ENCODE peak calls at places on chromosomes 4 and X, in five cellular contexts. X is OCI-LY7; M is K562; W is naive thymus-derived CD4-positive, alpha-beta T cell; G is astrocyte. D is an unnamed sample. For H3K9me3, the result is how much of the 10 kb centered on the place peaks cover.

GRCh38 chrX:97405031-97405685 is 521.5 kb downstream of the RPA4 start:
- DNase-seq in X (no peak), M (no peak), W (no peak), G (peak), D (no peak)

GRCh38 chr4:128287159-128287870 is at the start of gene PGRMC2:
- DNase-seq in X (peak), M (peak), W (no peak), G (peak), D (peak)

GRCh38 chrX:134459683-134460004 is 321 bp upstream of the HPRT1 start:
- DNase-seq in X (peak), M (no peak), W (no peak), G (no peak), D (no peak)

GRCh38 chr4:58502839-58503238 is 1392.7 kb upstream of the IGFBP7 start:
- DNase-seq in X (no peak), M (no peak), W (no peak), G (no peak), D (no peak)

GRCh38 chrX:11733614-11734013 is 24.4 kb upstream of the MSL3 start:
- DNase-seq in X (no peak), M (no peak), W (no peak), G (no peak), D (no peak)

GRCh38 chr4:82045267-82045666 is 328.5 kb downstream of the HNRNPD start:
- DNase-seq in X (no peak), M (no peak), W (no peak), G (no peak), D (no peak)

GRCh38 chr4:67371563-67371962 is 173.7 kb downstream of the CENPC start:
- DNase-seq in X (no peak), M (no peak), W (no peak), G (no peak), D (no peak)

GRCh38 chr4:128459547-128459946 is 171.9 kb upstream of the PGRMC2 start:
- DNase-seq in X (no peak), M (no peak), W (no peak), G (no peak), D (no peak)

GRCh38 chrX:97374266-97374665 is 490.6 kb downstream of the RPA4 start:
- DNase-seq in X (no peak), M (no peak), W (no peak), G (no peak), D (no peak)

GRCh38 chrX:112947981-112948380 is 107.3 kb upstream of the AMOT start:
- DNase-seq in X (no peak), M (no peak), W (no peak), G (no peak), D (no peak)

GRCh38 chr4:139762715-139763114 is 97.1 kb downstream of the MGST2 start:
- DNase-seq in X (no peak), M (no peak), W (no peak), G (no peak), D (no peak)

GRCh38 chr4:139764192-139764591 is 98.6 kb downstream of the MGST2 start:
- DNase-seq in X (no peak), M (no peak), W (no peak), G (no peak), D (no peak)

GRCh38 chr4:139763205-139763604 is 97.6 kb downstream of the MGST2 start:
- DNase-seq in X (no peak), M (no peak), W (no peak), G (no peak), D (no peak)

GRCh38 chr4:139763668-139764067 is 98.0 kb downstream of the MGST2 start:
- DNase-seq in X (peak), M (no peak), W (no peak), G (no peak), D (no peak)

GRCh38 chr4:139764686-139765085 is 99.1 kb downstream of the MGST2 start:
- DNase-seq in X (no peak), M (no peak), W (no peak), G (no peak), D (no peak)
- H3K4me3 ChIP-seq in X (no peak), M (no peak), W (no peak), G (no peak), D (no peak)

DNA sequence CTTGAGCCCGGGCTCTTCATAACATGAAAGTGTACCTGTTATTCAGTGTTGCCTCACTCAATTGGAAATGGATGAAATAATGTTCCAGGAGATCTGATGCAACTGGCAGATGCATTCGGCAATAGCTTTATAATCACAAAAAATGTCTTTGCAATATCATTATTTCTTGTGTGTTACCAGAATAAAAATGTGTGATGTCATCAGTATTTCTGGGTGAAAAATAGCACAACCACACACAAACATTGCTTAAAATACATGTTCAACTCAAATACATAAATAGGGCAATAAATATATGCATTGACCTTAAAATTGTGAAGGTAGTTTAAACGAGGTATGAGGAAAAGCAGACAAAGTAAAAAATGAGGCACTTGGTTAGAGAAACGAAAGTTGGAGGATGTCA is 1266.7 kb upstream of the PCDH7 start:
- DNase-seq in X (no peak), M (no peak), W (no peak), G (no peak), D (no peak)
- H3K9me3 ChIP-seq in X (under half), M (under half), W (under half), G (under half), D (under half)

DNA sequence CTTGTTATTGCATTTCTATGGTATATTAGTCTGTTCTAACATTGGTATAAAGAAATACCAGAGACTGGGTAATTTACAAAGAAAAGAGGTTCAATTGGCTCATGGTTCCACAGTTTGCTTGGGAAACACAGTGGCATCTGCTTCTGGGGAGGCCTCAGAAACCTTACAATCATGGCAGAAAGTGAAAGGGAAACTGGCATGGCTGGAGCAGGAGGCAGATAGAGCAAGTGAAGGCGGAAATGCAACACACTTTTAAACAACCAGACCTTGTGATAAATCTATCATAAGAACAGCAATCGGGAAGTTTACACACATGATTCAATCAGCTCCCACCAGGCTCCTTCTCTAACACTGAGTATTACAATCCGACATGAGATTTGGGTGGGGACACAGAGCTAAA is 346.6 kb upstream of the GNPDA2 start:
- DNase-seq in X (no peak), M (no peak), W (no peak), G (no peak), D (no peak)
- H3K4me3 ChIP-seq in X (no peak), M (no peak), W (no peak), G (no peak), D (no peak)

GRCh38 chr4:92253986-92254671 is 49.6 kb upstream of the GRID2 start:
- DNase-seq in X (no peak), M (no peak), W (no peak), G (no peak), D (no peak)

GRCh38 chr4:92252846-92253245 is 50.9 kb upstream of the GRID2 start:
- DNase-seq in X (no peak), M (no peak), W (no peak), G (no peak), D (no peak)

GRCh38 chr4:92253550-92253949 is 50.2 kb upstream of the GRID2 start:
- DNase-seq in X (no peak), M (no peak), W (no peak), G (no peak), D (no peak)

GRCh38 chr4:92255920-92256244 is 47.9 kb upstream of the GRID2 start:
- DNase-seq in X (no peak), M (no peak), W (no peak), G (no peak), D (no peak)

DNA sequence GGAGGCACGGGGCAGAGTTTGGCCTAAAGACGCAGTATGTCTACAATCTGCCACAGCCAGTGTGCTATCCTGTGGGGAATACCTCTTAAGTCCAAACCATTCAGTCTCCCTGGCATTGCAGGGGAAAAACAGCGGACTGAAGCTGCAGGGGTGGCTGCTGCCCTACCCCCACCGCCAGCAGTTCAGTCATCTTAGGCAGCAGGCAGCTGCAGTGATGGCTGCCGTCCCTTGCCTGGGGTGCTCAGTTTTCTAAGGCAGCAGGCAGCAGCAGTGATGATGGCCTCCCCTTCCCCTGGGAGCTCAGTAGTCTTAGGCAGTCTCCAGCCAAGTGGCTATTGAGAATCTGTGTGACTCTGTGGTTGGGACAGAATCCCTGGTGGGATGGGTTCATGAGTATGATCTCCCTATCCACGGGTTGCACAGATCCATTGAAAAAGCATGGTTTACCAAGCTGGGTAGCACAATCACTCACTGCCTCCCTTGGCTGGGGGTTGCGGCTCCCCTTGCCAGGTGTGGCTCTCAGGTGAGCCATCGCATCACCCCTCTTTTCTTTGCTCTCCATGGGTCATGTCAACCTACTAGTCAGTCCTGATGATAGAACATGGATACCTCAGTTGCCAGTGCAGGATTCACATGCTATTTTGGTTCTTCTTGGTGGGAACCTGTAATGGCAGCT is 48.9 kb upstream of the GRID2 start:
- DNase-seq in X (no peak), M (no peak), W (no peak), G (no peak), D (no peak)
- H3K9me3 ChIP-seq in X (under half), M (under half), W (under half), G (under half), D (under half)

GRCh38 chr4:18322111-18322510 is 300.6 kb upstream of the LCORL start:
- DNase-seq in X (no peak), M (no peak), W (no peak), G (no peak), D (no peak)

GRCh38 chr4:18318682-18319410 is 297.3 kb upstream of the LCORL start:
- DNase-seq in X (no peak), M (no peak), W (no peak), G (no peak), D (no peak)

GRCh38 chr4:18314731-18315130 is 293.2 kb upstream of the LCORL start:
- DNase-seq in X (no peak), M (no peak), W (no peak), G (no peak), D (no peak)

GRCh38 chr4:18319456-18319855 is 297.9 kb upstream of the LCORL start:
- DNase-seq in X (no peak), M (no peak), W (no peak), G (no peak), D (no peak)
- H3K4me3 ChIP-seq in X (no peak), M (no peak), W (no peak), G (no peak), D (no peak)

DNA sequence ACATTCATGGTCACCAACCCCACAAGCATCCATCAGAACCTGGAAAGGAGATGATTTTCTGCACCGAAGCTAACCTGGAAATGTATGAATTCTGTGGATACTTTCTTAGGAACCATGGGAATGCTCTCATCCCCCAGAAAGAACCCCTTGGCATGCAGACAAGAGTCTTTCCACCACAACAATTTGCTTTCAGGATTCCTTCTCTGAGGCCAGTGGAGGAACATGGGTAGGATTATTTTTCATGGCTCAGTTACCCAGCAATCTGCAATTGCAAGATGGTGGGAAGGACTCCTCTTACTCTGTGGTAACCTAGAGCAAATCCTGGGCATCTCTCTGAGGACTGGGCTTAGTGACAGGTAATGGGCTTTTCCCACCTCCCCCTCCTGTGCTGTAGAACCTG is 131.9 kb upstream of the MSX1 start:
- DNase-seq in X (no peak), M (no peak), W (no peak), G (no peak), D (no peak)
- H3K9me3 ChIP-seq in X (under half), M (under half), W (under half), G (under half), D (under half)

DNA sequence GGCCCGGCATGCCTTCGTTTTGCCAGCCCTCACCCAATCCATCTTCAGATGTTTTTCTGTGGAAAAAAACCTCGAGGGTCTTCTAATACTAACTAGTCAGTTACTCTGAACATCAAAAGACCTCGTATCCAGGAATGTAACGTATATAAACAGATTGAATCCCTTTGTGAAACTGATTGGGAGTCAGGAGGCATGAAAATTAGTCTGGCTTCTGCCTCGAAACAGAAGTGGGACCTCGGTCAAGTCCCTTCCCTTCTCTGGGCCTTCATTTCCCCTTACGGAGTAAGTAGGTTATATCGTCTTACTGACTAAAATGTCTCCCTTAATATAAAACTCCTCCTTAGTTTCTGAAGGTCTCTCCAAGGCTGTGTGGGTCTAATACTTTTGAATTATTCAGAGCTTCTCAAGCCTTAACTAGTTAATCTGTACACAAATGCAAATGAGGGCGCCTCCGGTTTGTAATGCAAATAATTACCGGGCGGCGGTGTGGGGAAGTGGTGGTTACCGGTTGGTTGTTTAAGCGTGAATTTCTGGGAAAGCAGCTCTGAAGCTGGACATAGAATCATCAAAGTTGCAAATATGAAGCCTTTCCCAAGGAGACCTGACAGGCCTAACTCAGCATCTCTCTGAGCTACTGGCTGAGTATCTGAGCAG is 11.4 kb upstream of the NKRF start:
- DNase-seq in X (peak), M (no peak), W (no peak), G (no peak), D (no peak)
- H3K4me3 ChIP-seq in X (peak), M (no peak), W (no peak), G (no peak), D (no peak)

GRCh38 chrX:69158166-69159040 is 6.8 kb downstream of the PJA1 start:
- DNase-seq in X (peak), M (peak), W (no peak), G (peak), D (peak)

GRCh38 chrX:69156638-69157037 is 8.6 kb downstream of the PJA1 start:
- DNase-seq in X (no peak), M (no peak), W (no peak), G (no peak), D (no peak)

GRCh38 chrX:69153060-69153730 is 12.1 kb downstream of the PJA1 start:
- DNase-seq in X (no peak), M (no peak), W (no peak), G (no peak), D (no peak)

GRCh38 chrX:69154051-69154450 is 11.2 kb downstream of the PJA1 start:
- DNase-seq in X (no peak), M (no peak), W (no peak), G (no peak), D (no peak)

DNA sequence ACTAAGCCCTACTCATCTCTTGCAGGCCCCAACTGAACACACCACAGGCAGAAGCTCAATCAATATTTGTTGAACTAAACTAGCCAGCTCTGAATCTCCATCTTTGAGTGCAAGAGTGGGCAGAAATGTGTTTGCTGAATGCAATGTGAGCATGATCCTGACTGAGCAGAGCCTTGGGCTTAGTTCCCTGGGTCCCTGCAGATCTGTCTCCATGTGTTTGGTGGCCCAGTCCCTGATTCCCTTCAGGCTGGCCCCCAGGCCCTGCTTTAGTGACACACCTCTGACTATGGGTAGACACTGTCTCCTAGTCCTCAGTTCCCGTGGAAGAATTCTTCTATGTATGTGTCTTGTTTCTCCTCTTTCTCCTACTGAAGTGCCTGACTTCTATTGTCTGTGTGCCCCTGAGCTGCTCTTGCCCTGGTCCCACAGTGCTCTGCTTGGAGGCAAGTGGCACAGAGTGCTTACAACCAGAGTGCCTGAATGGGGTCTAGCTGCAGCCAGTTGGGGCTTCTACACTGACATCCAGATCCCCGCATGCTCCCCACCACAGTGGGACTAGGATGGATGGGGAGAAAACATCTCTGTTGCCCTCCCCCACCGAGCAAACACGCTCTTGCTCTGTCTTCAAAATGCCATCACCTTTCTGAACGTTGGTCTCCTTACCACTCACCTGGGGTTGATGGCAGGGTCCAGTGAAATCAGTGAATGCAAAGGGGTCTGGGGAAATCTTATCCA is 9.3 kb downstream of the PJA1 start:
- DNase-seq in X (no peak), M (no peak), W (no peak), G (no peak), D (no peak)
- H3K9me3 ChIP-seq in X (under half), M (under half), W (under half), G (under half), D (under half)

DNA sequence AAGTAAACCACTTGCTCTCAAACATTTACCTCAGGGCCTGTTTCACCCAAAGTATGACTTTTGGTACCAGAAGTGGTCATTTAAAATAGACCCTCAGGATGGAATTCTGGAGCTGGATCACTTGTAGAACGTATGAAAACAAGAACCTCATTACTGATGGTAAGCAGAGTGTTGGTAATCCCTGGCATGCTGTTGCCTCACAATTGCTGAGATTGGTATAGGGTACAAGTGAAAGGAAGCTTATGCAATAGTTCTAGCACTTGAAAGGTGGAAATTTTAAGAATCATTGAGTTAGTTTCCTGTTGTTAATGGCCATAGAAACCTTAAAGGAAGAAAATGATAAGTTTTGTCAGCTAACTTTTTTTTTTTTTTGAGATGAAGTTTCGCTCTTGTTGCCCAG is 22.3 kb upstream of the THOC2 start:
- DNase-seq in X (no peak), M (no peak), W (no peak), G (no peak), D (no peak)
- H3K4me3 ChIP-seq in X (no peak), M (no peak), W (no peak), G (no peak), D (no peak)

GRCh38 chr4:175215657-175216056 is 297.5 kb downstream of the ADAM29 start:
- DNase-seq in X (peak), M (no peak), W (no peak), G (no peak), D (no peak)
- H3K9me3 ChIP-seq in X (under half), M (under half), W (under half), G (under half), D (under half)

D was measured in MG63.